ENCODE peak calls at places on chromosomes 1 and 21, in seven cellular contexts. E, F, H, J, P, D and Z are unnamed samples.

GRCh38 chr1:30034627-30035521 is 688.5 kb downstream of the MATN1 start:
- DNase-seq in H (peak; percentile 44), E (peak; percentile 32), D (no peak), F (no peak), J (peak; percentile 20), P (peak; percentile 1), Z (no peak)

GRCh38 chr1:219476716-219477115 is 136.2 kb downstream of the ZC3H11B start:
- DNase-seq in H (no peak), J (no peak), D (no peak), F (no peak), P (no peak), E (no peak), Z (no peak)

GRCh38 chr21:46207920-46208571 is 20.5 kb downstream of the LSS start:
- DNase-seq in D (no peak), F (no peak), H (no peak), P (no peak), E (peak; percentile 60), J (no peak), Z (no peak)

GRCh38 chr1:212470059-212470458 is 37.3 kb downstream of the NENF start:
- DNase-seq in P (peak; percentile 94), E (peak; percentile 97), H (peak; percentile 96), D (peak; percentile 96), F (peak; percentile 94), J (peak; percentile 99), Z (peak; percentile 95)

GRCh38 chr1:170265234-170265633 is 119.5 kb downstream of the NTMT2 start:
- DNase-seq in D (no peak), E (no peak), J (no peak), F (no peak), P (no peak), H (no peak), Z (no peak)

GRCh38 chr1:95352767-95353166 is 118.8 kb downstream of the RWDD3 start:
- DNase-seq in J (no peak), P (no peak), F (no peak), E (no peak), H (no peak), D (no peak), Z (peak; percentile 11)

GRCh38 chr21:42839271-42840231 is 39.8 kb downstream of the WDR4 start:
- DNase-seq in J (no peak), P (no peak), E (no peak), D (no peak), F (no peak), H (peak; percentile 56), Z (no peak)

GRCh38 chr1:90753556-90753955 is 36.5 kb upstream of the BARHL2 start:
- DNase-seq in E (no peak), J (no peak), D (no peak), H (no peak), P (no peak), F (no peak), Z (no peak)

GRCh38 chr1:94296018-94296417 is 58.6 kb upstream of the ARHGAP29 start:
- DNase-seq in F (peak; percentile 77), H (no peak), J (peak; percentile 88), P (no peak), D (no peak), E (no peak), Z (no peak)

GRCh38 chr1:163197022-163197421 is 5.7 kb downstream of the RGS5 start:
- DNase-seq in H (no peak), F (no peak), P (no peak), J (peak; percentile 23), E (no peak), D (no peak), Z (no peak)

GRCh38 chr21:35696644-35697043 is 363.7 kb downstream of the SETD4 start:
- DNase-seq in E (no peak), D (no peak), H (no peak), J (no peak), F (no peak), P (no peak), Z (no peak)

GRCh38 chr1:158169105-158169504 is 11.6 kb upstream of the CD1D start:
- DNase-seq in D (no peak), J (no peak), F (no peak), H (no peak), E (no peak), P (no peak), Z (no peak)

GRCh38 chr1:52032785-52033131 is 852 bp downstream of the KTI12 start:
- DNase-seq in P (peak; percentile 62), E (peak; percentile 73), H (peak; percentile 59), F (no peak), J (peak; percentile 67), D (no peak), Z (no peak)

GRCh38 chr1:15249032-15249601 is 2.1 kb downstream of the FHAD1 start:
- DNase-seq in E (no peak), J (peak; percentile 39), F (no peak), H (no peak), P (no peak), D (no peak), Z (no peak)

GRCh38 chr1:154749078-154749760 is 120.9 kb downstream of the KCNN3 start:
- DNase-seq in P (no peak), F (no peak), E (no peak), D (no peak), J (peak; percentile 49), H (no peak), Z (no peak)

GRCh38 chr1:200938955-200939354 is 44.3 kb downstream of the INAVA start:
- DNase-seq in J (no peak), H (no peak), E (no peak), F (no peak), P (no peak), D (no peak), Z (no peak)

GRCh38 chr1:82483146-82483545 is 682.4 kb downstream of the ADGRL2 start:
- DNase-seq in J (no peak), H (no peak), F (no peak), P (no peak), D (no peak), E (no peak), Z (no peak)

GRCh38 chr1:94039514-94039870 is 81.5 kb downstream of the ABCA4 start:
- DNase-seq in E (peak; percentile 80), F (no peak), H (peak; percentile 88), P (no peak), D (no peak), J (peak; percentile 59), Z (no peak)

GRCh38 chr1:22673486-22674409 is 20.7 kb downstream of the C1QB start:
- DNase-seq in F (peak; percentile 23), H (no peak), E (no peak), D (peak; percentile 39), P (peak; percentile 55), J (peak; percentile 49), Z (peak; percentile 18)

GRCh38 chr1:98044071-98044697 is 123.3 kb upstream of the DPYD start:
- DNase-seq in P (no peak), F (no peak), J (no peak), D (no peak), H (no peak), E (no peak), Z (no peak)

DNA sequence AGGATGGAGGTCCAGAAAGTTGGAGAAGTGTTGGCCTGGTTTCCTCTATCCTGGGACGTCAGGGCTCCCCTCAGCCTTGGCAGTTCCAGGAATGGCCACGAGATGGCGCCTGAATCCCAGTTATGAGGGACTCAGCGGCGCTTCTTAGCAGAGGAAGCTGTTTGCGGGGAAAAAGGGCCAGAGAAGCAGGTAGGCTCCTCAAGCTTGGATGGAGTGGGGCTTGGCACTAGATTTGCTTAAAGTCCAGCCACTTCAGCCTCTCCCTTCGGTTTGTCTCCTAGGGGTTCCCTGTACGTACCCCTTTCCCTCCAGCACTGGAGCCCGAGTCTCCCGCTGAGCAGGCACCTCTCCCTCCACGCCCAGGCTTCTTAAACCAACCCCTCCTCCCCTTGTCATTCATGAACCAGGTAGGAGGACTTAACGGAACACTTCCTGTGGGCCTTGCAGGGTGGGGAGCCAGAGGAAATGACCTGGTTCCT is 32.0 kb upstream of the TENT5B start:
- DNase-seq in E (peak; percentile 91), P (peak; percentile 56), D (peak; percentile 26), F (peak; percentile 39), J (peak; percentile 56), H (peak; percentile 92), Z (no peak)
- TF ChIP-seq CTCF in E (peak; percentile 98), P (peak; percentile 97), D (peak; percentile 98), F (peak; percentile 99), J (peak; percentile 99), H (peak; percentile 96), Z (peak; percentile 98)

GRCh38 chr1:38027201-38028104 is 14.9 kb downstream of the UTP11 start:
- DNase-seq in D (no peak), F (no peak), E (no peak), H (no peak), J (no peak), P (no peak), Z (no peak)

GRCh38 chr1:38029725-38030511 is 16.7 kb downstream of the POU3F1 start:
- DNase-seq in J (peak; percentile 78), F (no peak), H (no peak), E (no peak), D (no peak), P (peak; percentile 45), Z (no peak)

GRCh38 chr1:38029081-38029681 is 16.6 kb downstream of the UTP11 start:
- DNase-seq in E (no peak), P (no peak), J (peak; percentile 53), H (no peak), D (no peak), F (no peak), Z (no peak)

GRCh38 chr1:38028105-38028591 is 15.6 kb downstream of the UTP11 start:
- DNase-seq in D (no peak), E (no peak), H (no peak), J (no peak), P (no peak), F (no peak), Z (no peak)

GRCh38 chr1:38028671-38029070 is 16.1 kb downstream of the UTP11 start:
- DNase-seq in H (no peak), J (no peak), D (no peak), E (no peak), F (no peak), P (no peak), Z (no peak)
- TF ChIP-seq CTCF in H (no peak), J (peak; percentile 3), D (peak; percentile 8), E (no peak), F (no peak), P (no peak), Z (peak; percentile 25)

GRCh38 chr1:46198026-46198826 is at the start of gene POMGNT1:
- DNase-seq in H (no peak), E (peak; percentile 82), P (peak; percentile 48), D (no peak), J (peak; percentile 58), F (no peak), Z (no peak)
- TF ChIP-seq CTCF in H (no peak), E (no peak), P (no peak), D (peak; percentile 7), J (peak; percentile 18), F (peak; percentile 27), Z (peak; percentile 11)

GRCh38 chr1:161165742-161166668 is at the start of gene PPOX:
- DNase-seq in J (peak; percentile 99), H (peak; percentile 99), P (peak; percentile 97), F (peak; percentile 94), E (peak; percentile 98), D (peak; percentile 93), Z (peak; percentile 96)
- TF ChIP-seq CTCF in J (peak; percentile 55), H (peak; percentile 37), P (peak; percentile 57), F (peak; percentile 51), E (peak; percentile 29), D (peak; percentile 55), Z (peak; percentile 67)

GRCh38 chr1:112359961-112360767 is 35.9 kb upstream of the CTTNBP2NL start:
- DNase-seq in P (peak; percentile 79), D (peak; percentile 69), J (peak; percentile 75), F (peak; percentile 73), E (peak; percentile 87), H (peak; percentile 85), Z (peak; percentile 63)
- TF ChIP-seq CTCF in P (no peak), D (no peak), J (no peak), F (no peak), E (no peak), H (no peak), Z (peak; percentile 10)